ENCODE peak calls at places on chromosomes 11 and 22, in eight cellular contexts. X is natural killer cell treated with Interleukin-12 subunit alpha and Interleukin-12 subunit beta and Interleukin-15 and Interleukin-18, amount 100 ng/mL, for 72 hours; J is non-pigmented ciliary epithelial cell; G is NCI-H774; K is naive thymus-derived CD8-positive, alpha-beta T cell; Z is epithelial cell of proximal tubule; A is GM03348; N is NCI-H510A treated with DMSO at 0.1 percent for 48 hours. H is an unnamed sample.
A peak's percentile ranks its signal among the peaks of the same experiment; 100 is the strongest.

GRCh38 chr11:28043930-28044709 is 63.8 kb downstream of the KIF18A start:
- DNase-seq in K (no peak), A (no peak), Z (no peak), J (no peak), G (no peak), X (no peak), N (no peak), H (no peak)

GRCh38 chr11:106159846-106160245 is 82.4 kb downstream of the AASDHPPT start:
- DNase-seq in K (no peak), X (no peak), J (no peak), G (no peak), Z (no peak), N (no peak), A (peak; percentile 12), H (no peak)

GRCh38 chr11:12840871-12841516 is 166.8 kb downstream of the TEAD1 start:
- DNase-seq in K (no peak), J (no peak), X (no peak), A (no peak), Z (no peak), N (no peak), G (no peak), H (no peak)

GRCh38 chr11:10727259-10727851 is 23.7 kb upstream of the CTR9 start:
- DNase-seq in K (no peak), J (no peak), N (no peak), G (no peak), X (no peak), Z (no peak), A (peak; percentile 59), H (no peak)

GRCh38 chr11:108568183-108568858 is 25.2 kb downstream of the EXPH5 start:
- DNase-seq in G (no peak), J (no peak), Z (no peak), A (no peak), K (no peak), N (no peak), X (no peak), H (no peak)

GRCh38 chr11:109728056-109728455 is 306.1 kb downstream of the C11orf87 start:
- DNase-seq in A (no peak), G (no peak), X (no peak), Z (peak; percentile 23), K (no peak), J (no peak), N (peak; percentile 57), H (no peak)

GRCh38 chr11:46668480-46669085 is 31.8 kb downstream of the ARHGAP1 start:
- DNase-seq in K (no peak), A (no peak), Z (no peak), J (no peak), N (no peak), G (no peak), X (no peak), H (no peak)

GRCh38 chr11:64089493-64089892 is 53.8 kb downstream of the FLRT1 start:
- DNase-seq in A (no peak), K (no peak), X (no peak), Z (no peak), J (no peak), N (no peak), G (no peak), H (no peak)

GRCh38 chr11:115642660-115643059 is 138.4 kb upstream of the CADM1 start:
- DNase-seq in N (peak; percentile 54), K (no peak), Z (no peak), A (no peak), X (no peak), G (no peak), J (no peak), H (peak; percentile 67)

GRCh38 chr11:73204711-73205121 is 13.4 kb upstream of the P2RY2 start:
- DNase-seq in X (no peak), Z (no peak), A (no peak), J (no peak), N (no peak), K (no peak), G (no peak), H (no peak)

GRCh38 chr11:100914415-100914814 is 215.2 kb downstream of the PGR start:
- DNase-seq in G (no peak), J (no peak), X (no peak), Z (no peak), K (no peak), N (no peak), A (no peak), H (no peak)

GRCh38 chr22:36236338-36237319 is 2.7 kb downstream of the APOL2 start:
- DNase-seq in X (no peak), J (no peak), N (no peak), A (no peak), Z (no peak), G (no peak), K (no peak), H (no peak)

GRCh38 chr11:28110839-28111235 is 2.6 kb downstream of the METTL15 start:
- DNase-seq in G (no peak), K (peak; percentile 5), Z (no peak), N (no peak), J (no peak), A (no peak), X (no peak), H (no peak)

GRCh38 chr11:112748713-112749481 is 212.3 kb upstream of the NCAM1 start:
- DNase-seq in K (no peak), Z (no peak), J (no peak), A (no peak), X (no peak), G (no peak), N (no peak), H (no peak)

GRCh38 chr11:94305146-94305545 is 766 bp downstream of the IZUMO1R start:
- DNase-seq in K (no peak), X (no peak), J (no peak), N (no peak), A (peak; percentile 62), G (no peak), Z (no peak), H (no peak)

GRCh38 chr11:73198677-73199076 is 19.4 kb upstream of the P2RY2 start:
- DNase-seq in A (no peak), Z (no peak), N (no peak), K (no peak), G (no peak), X (no peak), J (no peak), H (no peak)

GRCh38 chr22:44701824-44702478 is at the start of gene PRR5:
- DNase-seq in K (peak; percentile 84), Z (no peak), J (no peak), N (peak; percentile 9), G (peak; percentile 38), A (peak; percentile 97), X (peak; percentile 93), H (peak; percentile 87)

GRCh38 chr11:287821-288327 is 1.1 kb upstream of the PGGHG start:
- DNase-seq in K (peak; percentile 74), G (no peak), J (no peak), A (no peak), X (peak; percentile 49), Z (no peak), N (no peak), H (no peak)

H was measured in NCI-H146.